ENCODE peak calls at places on chromosomes 7 and 10, in nine cellular contexts. H is Calu3; T is HL-60; J is hepatocyte; I is GM13976; W is RWPE2; L is ovary; N is CD4-positive, alpha-beta T cell; P is heart left ventricle. V is an unnamed sample.

GRCh38 chr10:35706959-35707358 is 64.9 kb upstream of the FZD8 start:
- DNase-seq in H (no peak), T (no peak), J (no peak), I (no peak), W (no peak), L (no peak), N (no peak), P (no peak), V (no peak)

GRCh38 chr10:114632869-114633715 is 25.0 kb downstream of the ABLIM1 start:
- DNase-seq in H (peak), T (no peak), J (peak), I (peak), W (no peak), L (peak), N (no peak), P (peak), V (peak)

GRCh38 chr7:151254851-151255250 is 6.4 kb upstream of the SMARCD3 start:
- DNase-seq in H (no peak), T (no peak), J (no peak), I (no peak), W (no peak), L (no peak), N (no peak), P (no peak), V (no peak)

GRCh38 chr10:94076325-94076841 is 82.7 kb downstream of the PLCE1 start:
- DNase-seq in H (no peak), T (no peak), J (peak), I (no peak), W (no peak), L (peak), N (no peak), P (no peak), V (no peak)

GRCh38 chr10:110530131-110530831 is 32.6 kb downstream of the DUSP5 start:
- DNase-seq in H (peak), T (no peak), J (peak), I (no peak), W (peak), L (peak), N (no peak), P (peak), V (peak)

GRCh38 chr10:126252884-126253612 is 135.2 kb downstream of the ADAM12 start:
- DNase-seq in H (no peak), T (no peak), J (peak), I (no peak), W (no peak), L (no peak), N (no peak), P (peak), V (no peak)

GRCh38 chr7:155938129-155938528 is 125.9 kb upstream of the SHH start:
- DNase-seq in H (no peak), T (no peak), J (no peak), I (no peak), W (no peak), L (no peak), N (no peak), P (no peak), V (no peak)

GRCh38 chr10:114163062-114163861 is 10.7 kb downstream of the CCDC186 start:
- DNase-seq in H (no peak), T (no peak), J (no peak), I (no peak), W (no peak), L (no peak), N (no peak), P (no peak), V (no peak)

GRCh38 chr7:100174582-100174981 is 2.6 kb downstream of the GPC2 start:
- DNase-seq in H (no peak), T (no peak), J (no peak), I (no peak), W (no peak), L (no peak), N (no peak), P (no peak), V (no peak)

GRCh38 chr10:110008518-110009339 is 945 bp downstream of the ADD3 start:
- DNase-seq in H (peak), T (peak), J (peak), I (peak), W (no peak), L (peak), N (peak), P (peak), V (no peak)

GRCh38 chr10:96334888-96335526 is 23.8 kb downstream of the OPALIN start:
- DNase-seq in H (peak), T (no peak), J (peak), I (peak), W (no peak), L (no peak), N (no peak), P (no peak), V (no peak)

GRCh38 chr7:149799397-149800168 is 26.2 kb upstream of the ZNF467 start:
- DNase-seq in H (peak), T (peak), J (peak), I (peak), W (no peak), L (no peak), N (peak), P (no peak), V (peak)
- TF ChIP-seq CTCF in H (peak), T (peak), J (peak), I (peak), W (peak), L (no peak), N (peak), P (peak), V (peak)

GRCh38 chr7:8362723-8363369 is 70.6 kb upstream of the NXPH1 start:
- DNase-seq in H (no peak), T (no peak), J (no peak), I (no peak), W (no peak), L (no peak), N (no peak), P (no peak), V (no peak)

GRCh38 chr7:8360564-8361153 is 72.8 kb upstream of the NXPH1 start:
- DNase-seq in H (no peak), T (no peak), J (no peak), I (no peak), W (no peak), L (no peak), N (no peak), P (no peak), V (no peak)

GRCh38 chr7:8363407-8364015 is 69.9 kb upstream of the NXPH1 start:
- DNase-seq in H (no peak), T (no peak), J (no peak), I (no peak), W (no peak), L (no peak), N (no peak), P (no peak), V (no peak)

GRCh38 chr7:8365499-8366110 is 67.8 kb upstream of the NXPH1 start:
- DNase-seq in H (peak), T (no peak), J (peak), I (no peak), W (no peak), L (no peak), N (no peak), P (no peak), V (no peak)
- TF ChIP-seq CTCF in H (peak), T (peak), J (peak), I (peak), W (peak), L (no peak), N (no peak), P (peak), V (peak)

GRCh38 chr10:52653510-52653909 is 119.1 kb downstream of the MBL2 start:
- DNase-seq in H (no peak), T (no peak), J (no peak), I (no peak), W (no peak), L (no peak), N (no peak), P (peak), V (no peak)
- TF ChIP-seq CTCF in H (no peak), T (no peak), J (no peak), I (no peak), W (no peak), L (no peak), N (no peak), P (peak), V (no peak)

GRCh38 chr7:47817922-47818321 is 130.3 kb downstream of the PKD1L1 start:
- DNase-seq in H (peak), T (no peak), J (no peak), I (no peak), W (no peak), L (no peak), N (no peak), P (no peak), V (no peak)

GRCh38 chr7:47815867-47816266 is 132.4 kb downstream of the PKD1L1 start:
- DNase-seq in H (no peak), T (no peak), J (no peak), I (no peak), W (no peak), L (no peak), N (no peak), P (no peak), V (no peak)

GRCh38 chr7:47819054-47819920 is 129.0 kb downstream of the PKD1L1 start:
- DNase-seq in H (peak), T (peak), J (peak), I (peak), W (no peak), L (peak), N (peak), P (peak), V (peak)

GRCh38 chr7:47814905-47815613 is 133.2 kb downstream of the PKD1L1 start:
- DNase-seq in H (no peak), T (no peak), J (no peak), I (no peak), W (no peak), L (no peak), N (no peak), P (no peak), V (no peak)

GRCh38 chr7:47816647-47817046 is 131.6 kb downstream of the PKD1L1 start:
- DNase-seq in H (no peak), T (no peak), J (no peak), I (no peak), W (no peak), L (no peak), N (no peak), P (no peak), V (no peak)
- TF ChIP-seq CTCF in H (no peak), T (no peak), J (no peak), I (no peak), W (no peak), L (no peak), N (no peak), P (no peak), V (no peak)

GRCh38 chr7:30396379-30396778 is 82.2 kb downstream of the NOD1 start:
- DNase-seq in H (no peak), T (peak), J (no peak), I (no peak), W (no peak), L (no peak), N (no peak), P (no peak), V (no peak)
- TF ChIP-seq CTCF in H (no peak), T (no peak), J (no peak), I (peak), W (peak), L (no peak), N (no peak), P (no peak), V (no peak)

GRCh38 chr7:114539575-114539974 is 125.0 kb downstream of the FOXP2 start:
- DNase-seq in H (peak), T (no peak), J (peak), I (no peak), W (no peak), L (peak), N (no peak), P (no peak), V (peak)
- TF ChIP-seq CTCF in H (no peak), T (no peak), J (peak), I (no peak), W (peak), L (no peak), N (no peak), P (peak), V (no peak)

DNA sequence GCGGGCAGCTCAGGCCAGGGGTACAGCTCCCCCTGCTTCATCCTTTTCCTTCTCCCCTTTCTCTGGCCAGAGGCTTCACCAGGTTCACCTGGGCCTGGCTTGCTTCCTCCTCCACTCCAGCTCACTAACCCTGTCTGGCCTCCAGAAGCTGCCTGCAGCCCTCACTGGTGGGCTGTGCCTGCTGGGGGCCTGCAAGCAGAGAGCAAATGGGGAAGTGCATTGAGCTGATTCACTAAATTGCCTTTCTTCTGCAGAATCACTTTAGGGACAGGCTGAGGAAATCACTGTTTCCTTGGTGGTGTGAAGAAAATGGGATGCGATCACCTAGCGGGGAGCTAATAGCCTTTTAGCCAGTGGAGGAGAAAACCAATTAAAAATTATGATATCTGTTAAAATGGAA is 3.0 kb downstream of the RET start:
- DNase-seq in H (no peak), T (peak), J (no peak), I (no peak), W (no peak), L (no peak), N (no peak), P (no peak), V (no peak)
- TF ChIP-seq CTCF in H (no peak), T (no peak), J (no peak), I (no peak), W (no peak), L (no peak), N (no peak), P (no peak), V (no peak)

DNA sequence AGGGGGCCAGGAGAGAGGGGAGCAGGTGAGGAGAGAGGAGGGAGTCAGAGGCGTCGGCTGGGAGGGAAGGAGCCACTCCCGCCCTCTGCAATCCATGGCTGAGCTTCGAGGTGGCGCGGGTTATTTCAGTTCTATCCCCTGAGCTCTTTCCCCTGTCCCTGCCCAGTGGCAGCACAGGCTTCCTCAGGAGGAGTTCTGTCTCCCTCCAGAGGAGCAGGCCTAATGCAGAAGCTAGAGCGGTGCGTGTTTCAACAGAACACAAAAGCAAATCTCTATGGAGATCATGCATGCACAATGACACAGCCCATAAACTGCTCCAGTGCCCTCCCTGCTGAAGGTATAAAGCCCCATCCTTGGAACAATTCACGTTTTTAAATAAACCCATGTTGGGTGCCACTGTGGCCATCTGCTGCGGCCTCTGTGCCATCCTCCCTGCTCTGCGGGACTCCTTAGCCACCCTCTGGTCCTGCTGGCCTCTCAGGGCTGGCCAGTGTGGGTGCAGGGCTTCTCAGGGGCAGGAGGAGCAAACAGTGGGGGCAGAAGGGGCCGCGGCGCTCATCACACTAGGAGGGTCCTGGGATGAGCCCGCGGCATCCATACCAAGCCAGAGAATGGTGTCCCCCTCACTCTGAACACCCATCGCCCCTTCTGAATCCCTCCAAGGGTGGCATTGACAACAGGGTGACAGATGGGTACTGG is 192.6 kb upstream of the LYZL2 start:
- DNase-seq in H (no peak), T (no peak), J (no peak), I (no peak), W (no peak), L (no peak), N (no peak), P (no peak), V (no peak)
- TF ChIP-seq CTCF in H (no peak), T (no peak), J (no peak), I (no peak), W (no peak), L (no peak), N (no peak), P (no peak), V (no peak)

GRCh38 chr7:127600885-127601284 is 7.3 kb downstream of the FSCN3 start:
- DNase-seq in H (no peak), T (no peak), J (no peak), I (no peak), W (no peak), L (no peak), N (no peak), P (no peak), V (no peak)

GRCh38 chr7:127594490-127594889 is 954 bp downstream of the FSCN3 start:
- DNase-seq in H (no peak), T (peak), J (no peak), I (no peak), W (no peak), L (no peak), N (no peak), P (no peak), V (no peak)

GRCh38 chr7:127592550-127592949 is 986 bp upstream of the FSCN3 start:
- DNase-seq in H (no peak), T (no peak), J (no peak), I (no peak), W (no peak), L (no peak), N (no peak), P (no peak), V (no peak)

DNA sequence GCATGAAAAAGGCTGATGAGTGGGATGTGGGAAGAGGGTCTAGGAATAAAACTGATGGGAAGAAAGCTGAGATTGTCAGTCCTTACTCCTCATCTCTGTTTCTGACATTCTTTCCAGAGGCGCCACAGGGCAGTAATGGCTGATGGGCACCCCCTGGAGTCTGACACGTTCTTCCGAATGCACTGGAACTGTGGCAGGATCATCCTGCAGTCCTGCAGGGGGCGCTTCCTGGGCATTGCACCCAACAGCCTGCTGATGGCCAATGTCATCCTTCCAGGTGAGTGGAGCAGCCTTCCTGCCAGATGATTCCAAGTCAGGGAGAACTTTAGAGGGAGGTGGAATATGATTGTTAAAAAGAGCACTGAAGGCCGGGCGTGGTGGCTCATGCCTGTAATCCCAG is 4.8 kb downstream of the FSCN3 start:
- DNase-seq in H (peak), T (no peak), J (no peak), I (no peak), W (no peak), L (no peak), N (no peak), P (no peak), V (no peak)
- TF ChIP-seq CTCF in H (no peak), T (no peak), J (peak), I (peak), W (peak), L (no peak), N (no peak), P (no peak), V (no peak)

GRCh38 chr7:139987691-139988516 is 74.8 kb downstream of the PARP12 start:
- DNase-seq in H (no peak), T (no peak), J (no peak), I (no peak), W (no peak), L (no peak), N (no peak), P (no peak), V (no peak)
- TF ChIP-seq CTCF in H (no peak), T (no peak), J (no peak), I (no peak), W (no peak), L (no peak), N (no peak), P (no peak), V (no peak)

V was measured in glutamatergic neuron.